ENCODE peak calls at places on chromosome 13, in ten cellular contexts. B is SK-MEL-5; I is putamen; P is CD4-positive, CD25-positive, alpha-beta regulatory T cell; U is hippocampal formation; S is activated naive CD4-positive, alpha-beta T cell treated with anti-CD3 and anti-CD28 coated beads, Interleukin-2, amount 10 ng/mL, durations not matched to agents 7 days and 5 days; Y is iris pigment epithelial cell; T is cardiac fibroblast; K is NCI-H526; E is head of caudate nucleus. H is an unnamed sample.
A peak's percentile ranks its signal among the peaks of the same experiment; 100 is the strongest.

GRCh38 chr13:78881054-78881453 is 222.1 kb upstream of the OBI1 start:
- DNase-seq in I (no peak), E (no peak), K (no peak), U (no peak), P (no peak), Y (no peak), T (no peak), S (no peak), B (no peak), H (no peak)

GRCh38 chr13:79194272-79194671 is 211.8 kb downstream of the RBM26 start:
- DNase-seq in T (no peak), Y (no peak), K (no peak), U (no peak), E (no peak), I (no peak), P (peak; percentile 58), S (peak; percentile 76), B (no peak), H (no peak)

GRCh38 chr13:91174886-91175501 is 172.5 kb upstream of the MIR17HG start:
- DNase-seq in K (no peak), U (no peak), T (no peak), S (no peak), Y (no peak), E (no peak), B (no peak), P (no peak), I (no peak), H (no peak)

GRCh38 chr13:26509491-26509890 is 48.0 kb upstream of the WASF3 start:
- DNase-seq in P (no peak), I (no peak), Y (no peak), B (no peak), T (no peak), S (no peak), K (no peak), E (no peak), U (no peak), H (no peak)

GRCh38 chr13:96229356-96229755 is 139.4 kb downstream of the HS6ST3 start:
- DNase-seq in I (no peak), K (peak; percentile 69), U (no peak), E (no peak), Y (peak; percentile 14), S (no peak), P (no peak), B (peak; percentile 81), T (peak; percentile 32), H (peak; percentile 16)

GRCh38 chr13:72221276-72221962 is 354.4 kb upstream of the DACH1 start:
- DNase-seq in S (no peak), P (no peak), I (no peak), T (peak; percentile 9), B (peak; percentile 63), U (no peak), E (peak; percentile 31), K (peak; percentile 68), Y (peak; percentile 11), H (no peak)

GRCh38 chr13:100209857-100210580 is 121.1 kb downstream of the PCCA start:
- DNase-seq in K (no peak), U (no peak), T (peak; percentile 75), S (no peak), I (no peak), P (no peak), E (no peak), Y (peak; percentile 73), B (no peak), H (peak; percentile 84)

GRCh38 chr13:43279696-43280095 is 256.3 kb downstream of the DNAJC15 start:
- DNase-seq in S (no peak), Y (no peak), U (no peak), E (no peak), K (no peak), T (no peak), I (no peak), B (peak; percentile 38), P (no peak), H (no peak)

GRCh38 chr13:49958321-49958720 is 22.2 kb upstream of the SPRYD7 start:
- DNase-seq in K (no peak), P (no peak), S (no peak), T (no peak), E (no peak), B (no peak), I (peak; percentile 20), Y (peak; percentile 28), U (peak; percentile 10), H (peak; percentile 3)

GRCh38 chr13:43170497-43170896 is 147.1 kb downstream of the DNAJC15 start:
- DNase-seq in I (no peak), K (no peak), P (no peak), B (no peak), E (no peak), T (no peak), Y (no peak), U (no peak), S (no peak), H (no peak)

GRCh38 chr13:91623151-91623550 is 224.7 kb downstream of the GPC5 start:
- DNase-seq in U (no peak), T (no peak), S (no peak), B (no peak), I (no peak), K (no peak), P (no peak), Y (no peak), E (no peak), H (no peak)

GRCh38 chr13:99211421-99212035 is 10.9 kb downstream of the UBAC2 start:
- DNase-seq in I (no peak), Y (no peak), U (no peak), K (no peak), P (no peak), E (no peak), T (no peak), S (no peak), B (no peak), H (no peak)

GRCh38 chr13:80376554-80376953 is 35.6 kb upstream of the SPRY2 start:
- DNase-seq in E (no peak), Y (no peak), U (no peak), K (no peak), T (no peak), B (no peak), P (no peak), S (no peak), I (no peak), H (no peak)

GRCh38 chr13:40109324-40109958 is 454.0 kb downstream of the COG6 start:
- DNase-seq in E (no peak), I (no peak), Y (peak; percentile 99), T (peak; percentile 99), U (no peak), B (no peak), K (no peak), P (no peak), S (no peak), H (peak; percentile 98)

GRCh38 chr13:90084684-90085290 is 1262.7 kb upstream of the MIR17HG start:
- DNase-seq in B (no peak), S (no peak), U (no peak), P (no peak), K (no peak), E (no peak), Y (no peak), I (no peak), T (peak; percentile 1), H (peak; percentile 27)

GRCh38 chr13:80840313-80840976 is 499.5 kb upstream of the SPRY2 start:
- DNase-seq in T (peak; percentile 97), Y (peak; percentile 79), I (no peak), U (no peak), B (no peak), E (no peak), S (no peak), P (no peak), K (no peak), H (peak; percentile 99)

GRCh38 chr13:45702088-45702487 is at the start of gene CBY2:
- DNase-seq in Y (no peak), E (no peak), P (no peak), B (no peak), S (no peak), T (no peak), I (no peak), K (no peak), U (no peak), H (no peak)

GRCh38 chr13:109362606-109363005 is 423.8 kb downstream of the IRS2 start:
- DNase-seq in T (no peak), B (no peak), P (no peak), Y (no peak), U (no peak), K (no peak), I (no peak), E (no peak), S (no peak), H (no peak)

GRCh38 chr13:51066091-51066831 is 44.8 kb downstream of the C13orf42 start:
- DNase-seq in U (no peak), S (no peak), B (peak; percentile 12), P (no peak), E (no peak), K (no peak), Y (peak; percentile 19), T (peak; percentile 18), I (no peak), H (no peak)

GRCh38 chr13:22839554-22840286 is 341.1 kb upstream of the SGCG start:
- DNase-seq in S (no peak), Y (no peak), E (no peak), T (no peak), I (no peak), B (no peak), K (no peak), P (no peak), U (no peak), H (no peak)

GRCh38 chr13:23618341-23618740 is 48.1 kb downstream of the TNFRSF19 start:
- DNase-seq in P (no peak), E (no peak), Y (peak; percentile 99), S (no peak), K (no peak), I (no peak), B (no peak), T (peak; percentile 99), U (no peak), H (peak; percentile 98)

GRCh38 chr13:27257648-27258253 is 6.4 kb downstream of the RPL21 start:
- DNase-seq in B (peak; percentile 11), P (no peak), S (no peak), I (no peak), K (no peak), T (no peak), E (no peak), U (no peak), Y (no peak), H (no peak)

GRCh38 chr13:25602206-25602605 is 230.4 kb downstream of the ATP8A2 start:
- DNase-seq in S (no peak), K (no peak), U (no peak), Y (no peak), B (no peak), T (no peak), E (no peak), P (no peak), I (no peak), H (no peak)

H was measured in fibroblast of mammary gland.